ENCODE peak calls at places on chromosome 9, in four cellular contexts. E is stimulated activated CD4-positive, alpha-beta T cell treated with anti-CD3 and anti-CD28 coated beads, Interleukin-2, amount 100 ng/mL, for 48 hours; B is T follicular helper cell; G is neural progenitor cell. I is an unnamed sample.

GRCh38 chr9:107848598-107848997 is 359.0 kb upstream of the KLF4 start:
- DNase-seq in B (no peak), G (no peak), E (no peak), I (no peak)

GRCh38 chr9:30757723-30758122 is 1626.7 kb upstream of the ACO1 start:
- DNase-seq in G (no peak), B (no peak), E (no peak), I (no peak)

GRCh38 chr9:133762488-133763271 is 24.5 kb upstream of the SARDH start:
- DNase-seq in E (no peak), G (no peak), B (no peak), I (no peak)

GRCh38 chr9:95649801-95650213 is 133.0 kb upstream of the PTCH1 start:
- DNase-seq in E (no peak), B (no peak), G (no peak), I (peak)

GRCh38 chr9:78396087-78396486 is 99.2 kb downstream of the PSAT1 start:
- DNase-seq in B (no peak), G (no peak), E (no peak), I (no peak)

GRCh38 chr9:130634191-130634768 is 30.1 kb upstream of the PRDM12 start:
- DNase-seq in B (no peak), E (no peak), G (no peak), I (no peak)

GRCh38 chr9:92716557-92716956 is 46.6 kb upstream of the IPPK start:
- DNase-seq in E (peak), G (peak), B (peak), I (peak)

GRCh38 chr9:407255-407654 is 192.6 kb downstream of the DOCK8 start:
- DNase-seq in G (peak), E (no peak), B (no peak), I (no peak)

GRCh38 chr9:20988916-20989315 is 42.5 kb downstream of the HACD4 start:
- DNase-seq in B (no peak), E (no peak), G (no peak), I (no peak)

GRCh38 chr9:15132107-15132506 is 174.9 kb downstream of the TTC39B start:
- DNase-seq in B (no peak), E (no peak), G (no peak), I (no peak)

GRCh38 chr9:14906654-14907359 is 3.4 kb downstream of the FREM1 start:
- DNase-seq in G (no peak), B (no peak), E (no peak), I (no peak)

GRCh38 chr9:75531588-75531987 is 358.9 kb upstream of the PCSK5 start:
- DNase-seq in G (no peak), B (no peak), E (no peak), I (no peak)

GRCh38 chr9:97387936-97388684 is 23.8 kb upstream of the TDRD7 start:
- DNase-seq in B (no peak), E (no peak), G (no peak), I (no peak)

GRCh38 chr9:89383030-89383720 is 64.9 kb downstream of the SECISBP2 start:
- DNase-seq in E (no peak), B (no peak), G (no peak), I (no peak)

GRCh38 chr9:112002847-112003457 is 106.3 kb downstream of the UGCG start:
- DNase-seq in B (no peak), G (no peak), E (no peak), I (peak)

GRCh38 chr9:35518212-35518917 is 28.5 kb downstream of the RUSC2 start:
- DNase-seq in G (peak), B (no peak), E (no peak), I (peak)

GRCh38 chr9:115522928-115523327 is 405.0 kb upstream of the TNC start:
- DNase-seq in B (no peak), G (no peak), E (no peak), I (no peak)

GRCh38 chr9:95167998-95168397 is 149.5 kb downstream of the FANCC start:
- DNase-seq in B (peak), E (peak), G (peak), I (peak)